ENCODE peak calls at places on chromosomes 13 and 19, in six cellular contexts. H is A549, F is heart right ventricle, T is GM23248, Q is brain microvascular endothelial cell, X is small intestine. N is an unnamed sample.

GRCh38 chr13:25752957-25753540 is 298.8 kb downstream of the SHISA2 start:
- DNase-seq in Q (peak), F (peak), T (peak), H (no peak), X (peak), N (no peak)

GRCh38 chr19:39362682-39363657 is 20.7 kb downstream of the SAMD4B start:
- DNase-seq in F (no peak), X (no peak), H (no peak), Q (peak), T (peak), N (no peak)

GRCh38 chr13:111474136-111475002 is 153.9 kb downstream of the TEX29 start:
- DNase-seq in H (peak), Q (peak), F (no peak), T (peak), X (peak), N (no peak)

GRCh38 chr13:94825507-94825906 is 113.2 kb upstream of the SOX21 start:
- DNase-seq in H (no peak), Q (no peak), X (no peak), F (peak), T (no peak), N (peak)

GRCh38 chr13:46472384-46472783 is 80.6 kb upstream of the LRCH1 start:
- DNase-seq in T (no peak), X (no peak), H (no peak), F (no peak), Q (no peak), N (no peak)

GRCh38 chr13:24851546-24851945 is 87.6 kb downstream of the RNF17 start:
- DNase-seq in X (no peak), T (peak), Q (no peak), F (no peak), H (no peak), N (no peak)

GRCh38 chr19:4877753-4878490 is 10.5 kb upstream of the PLIN3 start:
- DNase-seq in T (no peak), H (no peak), F (peak), Q (no peak), X (no peak), N (peak)

GRCh38 chr13:49530452-49530851 is 34.7 kb downstream of the PHF11 start:
- DNase-seq in T (no peak), F (no peak), H (no peak), Q (no peak), X (no peak), N (no peak)

GRCh38 chr19:7673995-7674667 is 2.8 kb upstream of the MCEMP1 start:
- DNase-seq in X (peak), H (peak), T (peak), F (peak), Q (peak), N (peak)

GRCh38 chr13:86864376-86864775 is 806.8 kb upstream of the SLITRK5 start:
- DNase-seq in T (no peak), Q (no peak), H (no peak), X (no peak), F (no peak), N (no peak)

GRCh38 chr13:67343777-67344176 is 113.6 kb upstream of the PCDH9 start:
- DNase-seq in T (no peak), X (no peak), H (no peak), F (no peak), Q (no peak), N (no peak)

GRCh38 chr13:25375727-25376358 is 4.1 kb downstream of the ATP8A2 start:
- DNase-seq in X (peak), F (no peak), T (peak), H (peak), Q (peak), N (no peak)

GRCh38 chr13:88754141-88754540 is 1083.0 kb downstream of the SLITRK5 start:
- DNase-seq in T (no peak), H (no peak), X (no peak), Q (no peak), F (no peak), N (no peak)

GRCh38 chr13:24652346-24652745 is 27.9 kb upstream of the ATP12A start:
- DNase-seq in H (no peak), X (no peak), T (no peak), Q (no peak), F (no peak), N (no peak)

GRCh38 chr13:24746618-24747247 is 17.2 kb upstream of the RNF17 start:
- DNase-seq in X (no peak), Q (no peak), F (no peak), H (peak), T (peak), N (no peak)

GRCh38 chr19:1478934-1479707 is at the start of gene C19orf25:
- DNase-seq in Q (peak), H (peak), T (peak), F (peak), X (peak), N (peak)

GRCh38 chr19:6362024-6362344 is 653 bp downstream of the CLPP start:
- DNase-seq in T (peak), F (no peak), H (no peak), X (no peak), Q (no peak), N (peak)

GRCh38 chr13:99572921-99573320 is 71.6 kb downstream of the TM9SF2 start:
- DNase-seq in Q (no peak), T (peak), F (no peak), X (no peak), H (no peak), N (no peak)

GRCh38 chr13:44030615-44031014 is 150.9 kb downstream of the LACC1 start:
- DNase-seq in Q (no peak), F (no peak), X (no peak), T (no peak), H (no peak), N (no peak)

GRCh38 chr19:6233827-6234511 is 45.8 kb downstream of the MLLT1 start:
- DNase-seq in H (no peak), X (peak), T (no peak), F (peak), Q (no peak), N (no peak)

GRCh38 chr13:91154553-91154952 is 192.9 kb upstream of the MIR17HG start:
- DNase-seq in X (no peak), F (no peak), Q (no peak), H (no peak), T (no peak), N (no peak)

GRCh38 chr19:42420055-42420544 is 7.1 kb downstream of the LIPE start:
- DNase-seq in F (peak), X (peak), T (peak), H (peak), Q (peak), N (peak)

GRCh38 chr13:33052446-33052845 is 36.2 kb downstream of the KL start:
- DNase-seq in H (no peak), X (no peak), T (peak), F (no peak), Q (no peak), N (no peak)

GRCh38 chr19:45607071-45608029 is 5.3 kb upstream of the GPR4 start:
- DNase-seq in H (peak), F (peak), T (peak), X (peak), Q (peak), N (peak)

GRCh38 chr13:113730145-113730750 is 28.8 kb upstream of the TMEM255B start:
- DNase-seq in H (no peak), F (no peak), X (no peak), T (no peak), Q (no peak), N (no peak)

GRCh38 chr19:6076675-6077463 is 33.4 kb downstream of the RFX2 start:
- DNase-seq in T (peak), X (no peak), Q (peak), F (no peak), H (no peak), N (peak)

GRCh38 chr13:54445453-54445852 is 1416.8 kb downstream of the OLFM4 start:
- DNase-seq in X (no peak), H (no peak), Q (no peak), F (no peak), T (no peak), N (no peak)

GRCh38 chr19:13102666-13103584 is at the start of gene LYL1:
- DNase-seq in H (no peak), F (peak), T (no peak), Q (no peak), X (peak), N (peak)

GRCh38 chr19:13104848-13105646 is 2.4 kb upstream of the LYL1 start:
- DNase-seq in F (no peak), H (no peak), T (no peak), X (no peak), Q (no peak), N (no peak)

GRCh38 chr19:13102416-13102665 is 317 bp downstream of the LYL1 start:
- DNase-seq in F (no peak), T (peak), H (no peak), X (no peak), Q (no peak), N (no peak)

GRCh38 chr19:13103585-13103923 is 896 bp upstream of the LYL1 start:
- DNase-seq in X (no peak), F (no peak), Q (no peak), H (no peak), T (no peak), N (no peak)

DNA sequence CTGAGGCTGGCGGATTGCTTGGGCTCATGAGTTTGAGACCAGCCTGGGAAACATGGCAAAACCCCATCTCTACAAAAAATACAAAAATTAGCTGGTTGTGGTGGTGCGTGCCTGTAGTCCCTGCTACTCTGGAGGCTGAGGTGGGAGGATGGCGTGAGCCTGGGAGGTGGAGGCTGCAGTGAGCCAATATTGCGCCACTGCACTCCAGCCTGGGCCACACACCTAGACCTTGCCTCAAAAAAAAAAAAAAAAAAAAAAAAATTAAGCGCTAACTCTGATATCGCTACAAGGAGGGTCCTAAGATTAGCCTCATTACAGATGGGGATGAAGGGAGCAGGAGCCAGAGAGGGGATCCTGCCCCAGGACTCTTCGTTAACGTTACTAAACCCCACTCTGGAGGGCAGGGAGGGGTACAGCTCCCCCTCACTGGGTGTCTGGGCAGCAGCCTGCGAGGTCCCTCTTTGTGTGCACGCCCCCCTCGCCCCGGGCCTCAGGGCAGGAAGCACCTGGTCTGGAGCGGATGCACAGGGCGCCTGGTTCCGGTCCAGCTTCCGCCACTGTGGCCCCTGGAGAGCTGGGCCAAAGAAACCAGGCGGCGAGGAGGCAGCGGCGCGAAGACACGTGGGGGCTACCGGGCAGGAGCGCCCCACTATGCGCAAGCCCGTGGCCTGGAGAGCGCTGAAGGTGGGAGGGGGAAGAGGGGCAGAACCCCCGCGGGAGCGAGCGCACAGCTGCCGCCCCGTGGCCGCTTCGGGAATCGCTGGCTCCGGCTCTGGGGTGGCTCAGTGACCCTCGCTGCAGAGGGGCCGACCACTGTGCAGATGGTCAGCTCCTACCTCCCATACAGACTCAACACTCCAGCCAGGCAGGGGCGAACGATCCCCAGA is 1.5 kb upstream of the LYL1 start:
- DNase-seq in Q (no peak), T (peak), H (peak), F (peak), X (no peak), N (peak)
- H3K4me3 ChIP-seq in Q (no peak), T (no peak), H (no peak), F (peak), X (no peak), N (peak)

DNA sequence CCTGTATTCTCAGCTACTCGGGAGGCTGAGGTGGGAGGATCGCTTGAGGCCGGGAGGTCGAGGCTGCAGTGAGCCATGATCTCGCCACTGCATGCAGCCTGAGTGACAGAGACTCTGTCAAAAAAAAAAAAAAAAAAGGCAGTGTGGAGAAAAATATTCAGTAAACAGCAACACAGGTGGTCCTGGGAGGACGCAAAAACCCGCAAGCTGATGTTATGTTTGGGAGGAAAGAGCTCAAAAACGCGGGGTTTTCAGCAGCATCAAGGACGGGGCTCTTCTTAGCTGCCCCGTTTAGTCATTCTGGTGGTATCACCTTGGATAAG is 599 bp upstream of the ZNF784 start:
- DNase-seq in H (no peak), F (no peak), X (no peak), T (no peak), Q (no peak), N (no peak)
- H3K27ac ChIP-seq in H (peak), F (no peak), X (peak), T (peak), Q (no peak), N (peak)

DNA sequence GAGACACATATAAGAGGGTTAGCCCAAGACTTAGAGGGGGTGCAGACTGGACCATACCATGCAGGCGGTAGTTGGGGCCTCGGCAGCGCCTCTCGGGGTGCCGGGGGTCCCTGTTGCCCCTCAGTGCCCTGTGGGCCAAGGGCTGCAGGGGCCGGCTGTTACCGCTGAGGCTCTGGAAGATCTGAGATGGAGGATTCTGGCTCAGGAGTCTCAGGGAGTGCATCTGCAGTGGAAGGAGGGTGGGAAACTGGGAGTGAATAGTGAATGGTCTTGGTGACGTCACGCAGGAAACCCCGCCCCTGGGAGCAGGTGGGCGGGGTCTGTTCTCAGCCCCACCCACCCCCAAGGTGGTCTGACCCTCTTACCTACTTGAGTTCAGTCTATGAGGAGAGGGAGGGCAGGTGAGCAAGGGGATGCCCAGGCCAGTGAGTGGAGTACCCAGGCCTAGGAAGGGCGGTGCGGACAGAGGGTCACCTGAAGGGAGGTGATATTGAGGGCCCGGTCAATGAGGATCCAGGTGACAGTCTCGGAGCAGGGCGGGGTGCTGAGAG is 1.7 kb upstream of the DBP start:
- DNase-seq in Q (no peak), F (no peak), T (peak), X (no peak), H (no peak), N (no peak)
- H3K4me3 ChIP-seq in Q (no peak), F (peak), T (no peak), X (no peak), H (no peak), N (peak)

DNA sequence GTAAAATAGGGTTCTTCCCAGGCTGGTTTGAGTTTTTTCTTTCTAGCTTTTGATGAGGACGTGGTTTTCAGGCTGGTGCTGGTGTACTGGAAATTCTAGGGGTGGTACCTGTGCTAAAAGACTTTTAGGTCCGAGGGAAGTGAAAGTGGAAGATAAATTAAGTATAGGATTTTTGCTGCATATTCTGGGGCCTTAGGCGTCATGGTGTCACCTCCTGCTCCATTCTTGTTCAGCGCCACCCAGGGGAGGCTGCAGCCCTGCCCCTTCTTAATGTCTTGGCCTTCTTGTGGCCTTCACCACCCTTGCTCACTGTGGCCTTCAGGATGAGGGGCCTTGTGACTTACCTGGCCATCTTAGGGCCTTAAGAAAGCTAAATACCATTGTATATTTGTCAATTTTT is 12.4 kb downstream of the ZNF552 start:
- DNase-seq in H (no peak), X (no peak), T (no peak), Q (no peak), F (no peak), N (no peak)
- H3K27ac ChIP-seq in H (no peak), X (no peak), T (peak), Q (no peak), F (no peak), N (no peak)

DNA sequence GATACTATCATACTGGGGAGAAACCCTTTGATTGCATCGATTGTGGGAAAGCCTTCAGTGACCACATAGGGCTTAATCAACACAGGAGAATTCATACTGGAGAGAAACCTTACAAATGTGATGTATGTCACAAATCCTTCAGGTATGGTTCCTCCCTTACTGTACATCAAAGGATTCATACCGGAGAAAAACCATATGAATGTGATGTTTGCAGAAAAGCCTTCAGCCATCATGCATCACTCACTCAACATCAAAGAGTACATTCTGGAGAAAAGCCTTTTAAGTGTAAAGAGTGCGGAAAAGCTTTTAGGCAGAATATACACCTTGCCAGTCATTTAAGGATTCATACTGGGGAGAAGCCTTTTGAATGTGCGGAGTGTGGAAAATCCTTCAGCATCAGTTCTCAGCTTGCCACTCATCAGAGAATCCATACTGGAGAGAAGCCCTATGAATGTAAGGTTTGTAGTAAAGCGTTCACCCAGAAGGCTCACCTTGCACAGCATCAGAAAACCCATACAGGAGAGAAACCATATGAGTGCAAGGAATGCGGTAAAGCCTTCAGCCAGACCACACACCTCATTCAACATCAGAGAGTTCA is 12.9 kb upstream of the ZNF470 start:
- DNase-seq in F (no peak), T (peak), Q (no peak), H (no peak), X (no peak), N (no peak)
- H3K4me3 ChIP-seq in F (no peak), T (no peak), Q (no peak), H (no peak), X (no peak), N (no peak)

GRCh38 chr13:110010433-110011135 is 224.2 kb upstream of the IRS2 start:
- DNase-seq in Q (peak), H (no peak), F (no peak), T (no peak), X (no peak), N (no peak)
- H3K27ac ChIP-seq in Q (peak), H (peak), F (no peak), T (no peak), X (no peak), N (no peak)

GRCh38 chr13:98445340-98446233 is 131.3 kb downstream of the STK24 start:
- DNase-seq in X (peak), T (peak), Q (peak), H (peak), F (peak), N (peak)

GRCh38 chr13:98447881-98448641 is 128.8 kb downstream of the STK24 start:
- DNase-seq in Q (no peak), X (no peak), F (peak), H (peak), T (peak), N (no peak)

GRCh38 chr13:98444381-98444780 is 132.5 kb downstream of the STK24 start:
- DNase-seq in X (no peak), T (no peak), F (no peak), Q (no peak), H (no peak), N (no peak)

GRCh38 chr13:98447130-98447529 is 129.8 kb downstream of the STK24 start:
- DNase-seq in Q (no peak), F (no peak), X (no peak), T (no peak), H (no peak), N (no peak)

GRCh38 chr13:98446234-98446621 is 130.7 kb downstream of the STK24 start:
- DNase-seq in H (no peak), X (no peak), T (no peak), F (no peak), Q (no peak), N (no peak)
- H3K4me3 ChIP-seq in H (no peak), X (no peak), T (no peak), F (no peak), Q (no peak), N (no peak)